ENCODE peak calls at places on chromosomes 2 and 18, in ten cellular contexts. M is non-pigmented ciliary epithelial cell; X is C1 segment of cervical spinal cord; V is GM04504; O is NCI-H1048; D is hypothalamus; A is chondrocyte; L is T-helper 17 cell; P is H9; S is stimulated activated CD4-positive, alpha-beta T cell treated with anti-CD3 and anti-CD28 coated beads, Interleukin-12 subunit alpha, Interleukin-12 subunit beta, amount 100 ng/mL, for 24 hours. Q is an unnamed sample.

GRCh38 chr2:135494503-135494902 is 36.5 kb downstream of the ZRANB3 start:
- DNase-seq in M (no peak), X (no peak), V (no peak), O (no peak), D (no peak), A (no peak), L (no peak), P (no peak), S (no peak), Q (no peak)

GRCh38 chr18:39960545-39960944 is 1994.5 kb upstream of the PIK3C3 start:
- DNase-seq in M (peak), X (no peak), V (no peak), O (no peak), D (no peak), A (no peak), L (no peak), P (no peak), S (no peak), Q (no peak)

GRCh38 chr18:12377556-12378553 is 828 bp upstream of the AFG3L2 start:
- DNase-seq in M (no peak), X (no peak), V (no peak), O (no peak), D (no peak), A (no peak), L (no peak), P (no peak), S (no peak), Q (no peak)

GRCh38 chr2:187461294-187462261 is 13.5 kb upstream of the CALCRL start:
- DNase-seq in M (no peak), X (no peak), V (no peak), O (no peak), D (no peak), A (peak), L (no peak), P (peak), S (no peak), Q (no peak)

GRCh38 chr2:112056626-112056987 is 1.5 kb downstream of the TMEM87B start:
- DNase-seq in M (no peak), X (no peak), V (no peak), O (no peak), D (no peak), A (no peak), L (no peak), P (no peak), S (no peak), Q (no peak)

GRCh38 chr18:63317982-63318881 is 1.3 kb downstream of the BCL2 start:
- DNase-seq in M (no peak), X (peak), V (no peak), O (no peak), D (peak), A (no peak), L (peak), P (peak), S (peak), Q (peak)

GRCh38 chr2:218028189-218028495 is 25.3 kb upstream of the TNS1 start:
- DNase-seq in M (no peak), X (no peak), V (no peak), O (no peak), D (no peak), A (peak), L (no peak), P (peak), S (no peak), Q (no peak)

GRCh38 chr18:55300469-55301195 is 287.4 kb downstream of the TCF4 start:
- DNase-seq in M (peak), X (no peak), V (peak), O (peak), D (no peak), A (no peak), L (no peak), P (no peak), S (no peak), Q (no peak)

GRCh38 chr2:241902357-241902991 is 32.9 kb downstream of the RTP5 start:
- DNase-seq in M (no peak), X (no peak), V (no peak), O (no peak), D (no peak), A (peak), L (no peak), P (peak), S (no peak), Q (no peak)

GRCh38 chr2:134139615-134140014 is 114.3 kb upstream of the MGAT5 start:
- DNase-seq in M (no peak), X (no peak), V (no peak), O (no peak), D (no peak), A (no peak), L (no peak), P (no peak), S (no peak), Q (no peak)

GRCh38 chr2:67641302-67641701 is 244.2 kb downstream of the ETAA1 start:
- DNase-seq in M (no peak), X (no peak), V (no peak), O (no peak), D (no peak), A (no peak), L (no peak), P (no peak), S (no peak), Q (no peak)

GRCh38 chr2:144402282-144402681 is 117.6 kb downstream of the ZEB2 start:
- DNase-seq in M (no peak), X (no peak), V (no peak), O (no peak), D (no peak), A (no peak), L (no peak), P (no peak), S (no peak), Q (no peak)

GRCh38 chr18:23042133-23042532 is 93.2 kb upstream of the CABLES1 start:
- DNase-seq in M (no peak), X (no peak), V (no peak), O (no peak), D (no peak), A (no peak), L (no peak), P (no peak), S (no peak), Q (no peak)